ENCODE peak calls at places on chromosome 1, in five cellular contexts. K, P, G, A and Z are unnamed samples.
A peak's percentile ranks its signal among the peaks of the same experiment; 100 is the strongest.

GRCh38 chr1:22584001-22584557 is 20.8 kb downstream of the EPHA8 start:
- DNase-seq in K (no peak), P (no peak), G (no peak), A (no peak), Z (no peak)

GRCh38 chr1:35377553-35377952 is 109.0 kb downstream of the ZMYM4 start:
- DNase-seq in K (no peak), P (no peak), G (no peak), A (no peak), Z (no peak)

GRCh38 chr1:150808134-150808533 is at the start of gene CTSK:
- DNase-seq in K (no peak), P (no peak), G (no peak), A (no peak), Z (no peak)

GRCh38 chr1:162632234-162632666 is at the start of gene DDR2:
- DNase-seq in K (peak; percentile 46), P (no peak), G (no peak), A (no peak), Z (peak; percentile 56)

GRCh38 chr1:15213333-15213732 is 33.7 kb upstream of the FHAD1 start:
- DNase-seq in K (peak; percentile 25), P (no peak), G (no peak), A (no peak), Z (no peak)

GRCh38 chr1:113899101-113899500 is 5.5 kb downstream of the AP4B1 start:
- DNase-seq in K (no peak), P (no peak), G (no peak), A (no peak), Z (no peak)

GRCh38 chr1:24558902-24559791 is 3.3 kb downstream of the NCMAP start:
- DNase-seq in K (peak; percentile 75), P (peak; percentile 42), G (peak; percentile 48), A (no peak), Z (peak; percentile 74)

GRCh38 chr1:1290238-1290731 is 10.0 kb downstream of the SCNN1D start:
- DNase-seq in K (peak; percentile 87), P (no peak), G (no peak), A (no peak), Z (no peak)

GRCh38 chr1:89587728-89588127 is 45.2 kb upstream of the LRRC8C start:
- DNase-seq in K (no peak), P (no peak), G (no peak), A (no peak), Z (no peak)

GRCh38 chr1:119108993-119109392 is 31.5 kb downstream of the WARS2 start:
- DNase-seq in K (no peak), P (no peak), G (no peak), A (no peak), Z (no peak)

GRCh38 chr1:91053630-91054029 is 31.8 kb upstream of the ZNF644 start:
- DNase-seq in K (no peak), P (no peak), G (no peak), A (no peak), Z (no peak)

GRCh38 chr1:84278905-84279304 is 22.6 kb upstream of the SAMD13 start:
- DNase-seq in K (no peak), P (no peak), G (no peak), A (no peak), Z (no peak)

GRCh38 chr1:151006331-151007052 is at the start of gene MINDY1:
- DNase-seq in K (peak; percentile 77), P (no peak), G (peak; percentile 48), A (peak; percentile 33), Z (peak; percentile 74)

GRCh38 chr1:244319283-244320132 is 132.2 kb downstream of the ADSS2 start:
- DNase-seq in K (no peak), P (no peak), G (no peak), A (no peak), Z (no peak)

GRCh38 chr1:170313306-170313705 is 167.5 kb downstream of the NTMT2 start:
- DNase-seq in K (no peak), P (no peak), G (no peak), A (no peak), Z (no peak)

GRCh38 chr1:33996281-33996680 is 132.4 kb downstream of the HMGB4 start:
- DNase-seq in K (no peak), P (no peak), G (no peak), A (no peak), Z (no peak)

GRCh38 chr1:155034318-155035208 is 939 bp downstream of the DCST1 start:
- DNase-seq in K (no peak), P (no peak), G (no peak), A (no peak), Z (no peak)

GRCh38 chr1:112704511-112704907 is 2.4 kb downstream of the RHOC start:
- DNase-seq in K (no peak), P (no peak), G (no peak), A (no peak), Z (no peak)

GRCh38 chr1:16162163-16162822 is 6.4 kb upstream of the EPHA2 start:
- DNase-seq in K (peak; percentile 71), P (no peak), G (no peak), A (peak; percentile 64), Z (no peak)

GRCh38 chr1:221743416-221744208 is 1.7 kb upstream of the DUSP10 start:
- DNase-seq in K (no peak), P (no peak), G (no peak), A (peak; percentile 21), Z (peak; percentile 68)

GRCh38 chr1:227924168-227924837 is 23.4 kb downstream of the WNT9A start:
- DNase-seq in K (no peak), P (no peak), G (no peak), A (no peak), Z (no peak)

GRCh38 chr1:178752891-178753290 is 27.8 kb downstream of the RALGPS2 start:
- DNase-seq in K (no peak), P (no peak), G (no peak), A (no peak), Z (no peak)

GRCh38 chr1:2229032-2229920 is 1.2 kb downstream of the SKI start:
- DNase-seq in K (peak; percentile 74), P (no peak), G (no peak), A (no peak), Z (no peak)

GRCh38 chr1:22835920-22836319 is 125.3 kb downstream of the EPHB2 start:
- DNase-seq in K (no peak), P (no peak), G (no peak), A (no peak), Z (no peak)

GRCh38 chr1:213061263-213061662 is 10.2 kb downstream of the RPS6KC1 start:
- DNase-seq in K (no peak), P (no peak), G (no peak), A (no peak), Z (no peak)

GRCh38 chr1:115299266-115299665 is 38.8 kb downstream of the NGF start:
- DNase-seq in K (no peak), P (no peak), G (no peak), A (no peak), Z (no peak)

GRCh38 chr1:36089393-36090121 is 865 bp downstream of the ADPRS start:
- DNase-seq in K (no peak), P (no peak), G (no peak), A (no peak), Z (no peak)

GRCh38 chr1:155977607-155978324 is 581 bp downstream of the ARHGEF2 start:
- DNase-seq in K (no peak), P (no peak), G (no peak), A (no peak), Z (no peak)

GRCh38 chr1:9233942-9234222 is 692 bp upstream of the H6PD start:
- DNase-seq in K (no peak), P (no peak), G (no peak), A (no peak), Z (no peak)

GRCh38 chr1:22815421-22816062 is 104.9 kb downstream of the EPHB2 start:
- DNase-seq in K (no peak), P (no peak), G (no peak), A (no peak), Z (no peak)

GRCh38 chr1:72397786-72398185 is 115.4 kb upstream of the NEGR1 start:
- DNase-seq in K (no peak), P (no peak), G (no peak), A (no peak), Z (no peak)

GRCh38 chr1:147717706-147718097 is 42.7 kb downstream of the GJA5 start:
- DNase-seq in K (peak; percentile 45), P (no peak), G (no peak), A (no peak), Z (no peak)

GRCh38 chr1:201624741-201625646 is 86.1 kb downstream of the NAV1 start:
- DNase-seq in K (no peak), P (no peak), G (no peak), A (no peak), Z (no peak)

GRCh38 chr1:15939181-15940109 is 36.5 kb downstream of the ZBTB17 start:
- DNase-seq in K (peak; percentile 55), P (no peak), G (no peak), A (no peak), Z (no peak)

GRCh38 chr1:89557954-89558353 is 33.3 kb downstream of the LRRC8B start:
- DNase-seq in K (no peak), P (no peak), G (no peak), A (no peak), Z (no peak)

DNA sequence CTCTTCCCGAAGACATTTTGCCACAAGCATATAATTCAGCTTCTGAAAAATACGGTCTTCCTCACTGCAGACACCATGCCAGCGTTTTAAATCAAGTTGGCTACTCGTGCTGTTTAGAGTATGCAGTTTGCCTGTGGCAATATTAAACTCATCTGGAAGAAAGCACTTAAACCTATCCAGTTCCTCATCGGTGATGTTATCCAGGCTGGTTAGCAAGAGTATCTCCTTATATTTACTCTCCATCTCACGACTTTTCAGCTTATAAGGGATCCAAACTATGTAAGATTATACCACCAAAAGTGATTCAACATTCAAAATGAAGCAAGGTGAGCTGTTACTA is 9.7 kb upstream of the IFI16 start:
- DNase-seq in K (no peak), P (no peak), G (no peak), A (no peak), Z (no peak)
- TF ChIP-seq POLR2AphosphoS5 in K (no peak), P (no peak), G (no peak), A (no peak), Z (no peak)

DNA sequence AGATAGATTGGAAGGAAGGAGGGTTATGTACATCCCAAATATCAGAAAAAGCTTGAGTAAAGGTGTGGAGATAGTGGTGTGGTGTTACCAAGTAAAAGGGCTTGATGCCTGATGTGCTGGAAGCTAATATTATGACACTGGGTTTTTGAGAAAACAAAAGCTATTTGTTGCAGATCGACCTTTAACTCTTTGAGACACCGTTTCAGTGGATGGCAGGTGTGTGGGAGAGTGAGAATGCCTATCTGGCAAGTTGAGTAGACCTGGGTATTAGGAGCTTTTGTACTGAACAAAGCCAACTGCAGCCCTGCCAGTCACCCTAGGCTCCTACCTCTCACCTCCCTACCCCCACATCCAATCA is 1.4 kb downstream of the MMACHC start:
- DNase-seq in K (no peak), P (no peak), G (no peak), A (no peak), Z (no peak)
- H3K4me3 ChIP-seq in K (no peak overlapping the region), P (peak overlapping the region; percentile 59), G (peak overlapping the region; percentile 92), A (no peak overlapping the region), Z (no peak overlapping the region)

GRCh38 chr1:78005755-78006154 is 1.0 kb downstream of the DNAJB4 start:
- DNase-seq in K (no peak), P (no peak), G (peak; percentile 48), A (no peak), Z (no peak)
- H3K4me1 ChIP-seq in K (peaks cover 53% of the 10 kb centered on the region), P (peaks cover 24% of the 10 kb centered on the region), G (peaks cover 18% of the 10 kb centered on the region), A (no peaks in the 10 kb centered on the region), Z (no peaks in the 10 kb centered on the region)

GRCh38 chr1:215568287-215568692 is 1.2 kb downstream of the KCTD3 start:
- DNase-seq in K (no peak), P (no peak), G (no peak), A (no peak), Z (no peak)

GRCh38 chr1:215567491-215568286 is 585 bp downstream of the KCTD3 start:
- DNase-seq in K (no peak), P (peak; percentile 42), G (no peak), A (no peak), Z (no peak)

GRCh38 chr1:215569987-215570824 is 3.1 kb downstream of the KCTD3 start:
- DNase-seq in K (no peak), P (no peak), G (no peak), A (no peak), Z (no peak)

GRCh38 chr1:215566556-215567490 is at the start of gene KCTD3:
- DNase-seq in K (peak; percentile 76), P (peak; percentile 41), G (no peak), A (no peak), Z (peak; percentile 79)
- TF ChIP-seq POLR2AphosphoS5 in K (peak; percentile 79), P (no peak), G (peak; percentile 87), A (peak; percentile 84), Z (peak; percentile 77)